ENCODE peak calls at places on chromosome 17, in six cellular contexts. C, D, B, L, G and R are unnamed samples.

GRCh38 chr17:68101992-68102758 is 66.6 kb downstream of the KPNA2 start:
- DNase-seq in C (no peak), G (no peak), B (no peak), L (no peak), D (peak), R (no peak)

GRCh38 chr17:81831957-81832607 is 1.0 kb downstream of the MCRIP1 start:
- DNase-seq in B (peak), L (no peak), C (no peak), D (peak), G (peak), R (no peak)

GRCh38 chr17:82603981-82604448 is 44.2 kb downstream of the WDR45B start:
- DNase-seq in G (no peak), D (peak), B (peak), C (no peak), L (no peak), R (peak)

GRCh38 chr17:65595071-65595655 is 33.7 kb upstream of the AXIN2 start:
- DNase-seq in G (no peak), D (no peak), C (no peak), L (no peak), B (no peak), R (no peak)

GRCh38 chr17:81250286-81251090 is 11.4 kb downstream of the NDUFAF8 start:
- DNase-seq in C (no peak), B (no peak), L (no peak), G (no peak), D (no peak), R (no peak)

GRCh38 chr17:79937435-79937870 is 98.2 kb upstream of the CBX4 start:
- DNase-seq in G (no peak), D (no peak), L (no peak), C (no peak), B (no peak), R (no peak)

GRCh38 chr17:19409509-19409908 is 1.5 kb upstream of the RNF112 start:
- DNase-seq in B (no peak), C (no peak), D (no peak), G (peak), L (no peak), R (no peak)

GRCh38 chr17:42407289-42407836 is 15.7 kb downstream of the CAVIN1 start:
- DNase-seq in G (peak), B (peak), D (peak), L (peak), C (no peak), R (peak)

GRCh38 chr17:82772026-82772425 is 20.2 kb downstream of the TBCD start:
- DNase-seq in B (no peak), L (no peak), G (no peak), D (no peak), C (no peak), R (peak)

GRCh38 chr17:45346255-45347015 is 29.6 kb upstream of the MAP3K14 start:
- DNase-seq in B (no peak), D (no peak), G (no peak), C (no peak), L (no peak), R (no peak)

GRCh38 chr17:915416-916201 is 64.0 kb downstream of the NXN start:
- DNase-seq in G (no peak), B (no peak), D (no peak), C (no peak), L (no peak), R (no peak)

GRCh38 chr17:75843577-75844529 is at the start of gene UNC13D:
- DNase-seq in G (no peak), L (peak), B (peak), C (no peak), D (no peak), R (no peak)

GRCh38 chr17:8941520-8941919 is 24.0 kb downstream of the PIK3R5 start:
- DNase-seq in B (peak), C (no peak), G (no peak), D (no peak), L (peak), R (no peak)

GRCh38 chr17:81036128-81036891 is 1.4 kb downstream of the BAIAP2 start:
- DNase-seq in G (no peak), C (no peak), L (no peak), D (no peak), B (no peak), R (no peak)

GRCh38 chr17:7407033-7407432 is 612 bp upstream of the NLGN2 start:
- DNase-seq in C (no peak), D (peak), G (no peak), B (no peak), L (no peak), R (no peak)

GRCh38 chr17:57665696-57666095 is 79.4 kb downstream of the CCDC182 start:
- DNase-seq in C (no peak), D (peak), G (no peak), L (no peak), B (no peak), R (no peak)

GRCh38 chr17:10743316-10744009 is 13.6 kb upstream of the TMEM220 start:
- DNase-seq in B (no peak), L (no peak), D (no peak), G (no peak), C (no peak), R (no peak)

GRCh38 chr17:38815576-38816193 is 9.4 kb downstream of the CWC25 start:
- DNase-seq in D (no peak), C (no peak), L (peak), G (peak), B (no peak), R (no peak)

GRCh38 chr17:53428913-53429312 is 393.8 kb upstream of the KIF2B start:
- DNase-seq in G (no peak), C (no peak), D (no peak), L (no peak), B (no peak), R (no peak)

GRCh38 chr17:49210158-49211029 is at the start of the genes ABI3 and GNGT2:
- DNase-seq in B (peak), L (peak), C (no peak), G (peak), D (no peak), R (no peak)

GRCh38 chr17:4573682-4574081 is 10.6 kb upstream of the SMTNL2 start:
- DNase-seq in D (no peak), B (peak), L (no peak), G (peak), C (no peak), R (no peak)

GRCh38 chr17:81323411-81323868 is 28.3 kb upstream of the SLC38A10 start:
- DNase-seq in D (no peak), B (no peak), G (no peak), C (no peak), L (no peak), R (no peak)

GRCh38 chr17:50620848-50621247 is 13.8 kb upstream of the ABCC3 start:
- DNase-seq in B (no peak), L (no peak), G (no peak), C (no peak), D (no peak), R (no peak)

GRCh38 chr17:62809656-62810055 is 1.5 kb upstream of the MARCHF10 start:
- DNase-seq in B (no peak), D (no peak), G (no peak), L (no peak), C (no peak), R (no peak)

GRCh38 chr17:6327007-6327406 is 107.9 kb downstream of the AIPL1 start:
- DNase-seq in C (no peak), D (no peak), B (no peak), L (no peak), G (no peak), R (no peak)

GRCh38 chr17:7633093-7633492 is 3.2 kb downstream of the SHBG start:
- DNase-seq in D (no peak), B (no peak), G (no peak), L (no peak), C (no peak), R (no peak)

GRCh38 chr17:16920628-16921020 is 51.3 kb downstream of the TNFRSF13B start:
- DNase-seq in B (no peak), C (no peak), L (no peak), G (no peak), D (peak), R (no peak)

GRCh38 chr17:55495239-55495638 is 16.0 kb downstream of the SMIM36 start:
- DNase-seq in D (no peak), L (no peak), G (no peak), B (no peak), C (no peak), R (no peak)

GRCh38 chr17:75832652-75833400 is 11.4 kb downstream of the UNC13D start:
- DNase-seq in G (no peak), L (no peak), D (no peak), C (no peak), B (no peak), R (no peak)

GRCh38 chr17:69857412-69857835 is 217.6 kb upstream of the KCNJ16 start:
- DNase-seq in D (no peak), C (peak), L (no peak), B (no peak), G (no peak), R (no peak)

GRCh38 chr17:50903604-50904521 is 37.7 kb upstream of the TOB1 start:
- DNase-seq in B (peak), G (no peak), C (no peak), D (no peak), L (peak), R (no peak)

GRCh38 chr17:17723354-17724261 is 42.4 kb downstream of the RAI1 start:
- DNase-seq in B (no peak), L (peak), G (peak), D (no peak), C (no peak), R (no peak)

GRCh38 chr17:34798581-34798980 is 162.7 kb downstream of the CCT6B start:
- DNase-seq in B (no peak), D (no peak), G (no peak), L (no peak), C (no peak), R (no peak)

GRCh38 chr17:48541036-48541573 is 3.8 kb downstream of the HOXB2 start:
- DNase-seq in D (no peak), B (no peak), L (no peak), G (no peak), C (no peak), R (no peak)

GRCh38 chr17:43848601-43849000 is 1.6 kb downstream of the CD300LG start:
- DNase-seq in C (no peak), G (no peak), D (no peak), B (no peak), L (no peak), R (no peak)

GRCh38 chr17:44990994-44991393 is 22.9 kb upstream of the C1QL1 start:
- DNase-seq in D (no peak), B (no peak), G (no peak), L (no peak), C (no peak), R (no peak)

GRCh38 chr17:81277421-81277820 is 17.7 kb downstream of the SLC38A10 start:
- DNase-seq in C (no peak), D (no peak), G (no peak), B (no peak), L (no peak), R (peak)

GRCh38 chr17:9183297-9183696 is 162.0 kb downstream of the NTN1 start:
- DNase-seq in B (no peak), L (no peak), C (no peak), D (no peak), G (no peak), R (no peak)

GRCh38 chr17:35254107-35254802 is 11.4 kb downstream of the SLFN5 start:
- DNase-seq in L (no peak), C (peak), G (no peak), D (peak), B (no peak), R (peak)